ENCODE peak calls at places on chromosome 3, in four cellular contexts. One of them, this sample, is unnamed.

GRCh38 chr3:166696104-166696503 is 684.0 kb downstream of the ZBBX start:
- DNase-seq in GM03348: no peak
- DNase-seq in EL: no peak
- DNase-seq in activated T-cell treated with anti-CD3 and anti-CD28 coated beads for 48 hours: no peak
- DNase-seq in this sample: no peak

GRCh38 chr3:49120438-49121135 is at the start of gene USP19:
- DNase-seq in GM03348: peak
- DNase-seq in EL: peak
- DNase-seq in activated T-cell treated with anti-CD3 and anti-CD28 coated beads for 48 hours: peak
- DNase-seq in this sample: peak

GRCh38 chr3:134449277-134449676 is 36.5 kb downstream of the ANAPC13 start:
- DNase-seq in GM03348: peak
- DNase-seq in EL: peak
- DNase-seq in activated T-cell treated with anti-CD3 and anti-CD28 coated beads for 48 hours: no peak
- DNase-seq in this sample: peak

GRCh38 chr3:186167646-186168045 is 58.8 kb upstream of the ETV5 start:
- DNase-seq in GM03348: no peak
- DNase-seq in EL: no peak
- DNase-seq in activated T-cell treated with anti-CD3 and anti-CD28 coated beads for 48 hours: no peak
- DNase-seq in this sample: no peak

GRCh38 chr3:186990878-186991308 is 60.6 kb downstream of the ST6GAL1 start:
- DNase-seq in GM03348: no peak
- DNase-seq in EL: no peak
- DNase-seq in activated T-cell treated with anti-CD3 and anti-CD28 coated beads for 48 hours: no peak
- DNase-seq in this sample: no peak

GRCh38 chr3:157631468-157631867 is 128.3 kb upstream of the VEPH1 start:
- DNase-seq in GM03348: no peak
- DNase-seq in EL: peak
- DNase-seq in activated T-cell treated with anti-CD3 and anti-CD28 coated beads for 48 hours: no peak
- DNase-seq in this sample: no peak

GRCh38 chr3:167936010-167936409 is 159.7 kb downstream of the GOLIM4 start:
- DNase-seq in GM03348: no peak
- DNase-seq in EL: no peak
- DNase-seq in activated T-cell treated with anti-CD3 and anti-CD28 coated beads for 48 hours: no peak
- DNase-seq in this sample: no peak

GRCh38 chr3:156782921-156783320 is 43.2 kb upstream of the LEKR1 start:
- DNase-seq in GM03348: no peak
- DNase-seq in EL: no peak
- DNase-seq in activated T-cell treated with anti-CD3 and anti-CD28 coated beads for 48 hours: no peak
- DNase-seq in this sample: no peak

GRCh38 chr3:165643433-165643824 is 193.8 kb downstream of the BCHE start:
- DNase-seq in GM03348: peak
- DNase-seq in EL: peak
- DNase-seq in activated T-cell treated with anti-CD3 and anti-CD28 coated beads for 48 hours: no peak
- DNase-seq in this sample: peak

GRCh38 chr3:115341208-115341607 is 194.1 kb upstream of the ZBTB20 start:
- DNase-seq in GM03348: peak
- DNase-seq in EL: peak
- DNase-seq in activated T-cell treated with anti-CD3 and anti-CD28 coated beads for 48 hours: no peak
- DNase-seq in this sample: peak

GRCh38 chr3:16849795-16850194 is 35.0 kb upstream of the PLCL2 start:
- DNase-seq in GM03348: peak
- DNase-seq in EL: peak
- DNase-seq in activated T-cell treated with anti-CD3 and anti-CD28 coated beads for 48 hours: no peak
- DNase-seq in this sample: peak